ENCODE peak calls at places on chromosomes 1 and 21, in eight cellular contexts. J, T, F, H, S, X, W and C are unnamed samples.

GRCh38 chr21:43939443-43940328 is 72.4 kb upstream of the TRAPPC10 start:
- DNase-seq in J (no peak), T (no peak), F (no peak), H (no peak), S (no peak), X (no peak), W (no peak), C (no peak)

GRCh38 chr1:164601399-164602141 is 42.6 kb downstream of the PBX1 start:
- DNase-seq in J (no peak), T (no peak), F (no peak), H (no peak), S (no peak), X (no peak), W (no peak), C (no peak)

GRCh38 chr21:29053656-29054055 is 19.8 kb downstream of the CCT8 start:
- DNase-seq in J (no peak), T (peak), F (no peak), H (no peak), S (peak), X (no peak), W (no peak), C (no peak)

GRCh38 chr1:60227581-60228252 is 154.1 kb upstream of the C1orf87 start:
- DNase-seq in J (no peak), T (peak), F (no peak), H (no peak), S (peak), X (no peak), W (no peak), C (no peak)

GRCh38 chr1:237470712-237471310 is 419.9 kb downstream of the ZP4 start:
- DNase-seq in J (no peak), T (no peak), F (no peak), H (no peak), S (no peak), X (no peak), W (no peak), C (peak)

GRCh38 chr21:32329776-32330175 is 31.1 kb downstream of the MRAP start:
- DNase-seq in J (no peak), T (peak), F (no peak), H (peak), S (peak), X (no peak), W (no peak), C (no peak)

GRCh38 chr1:94694234-94694915 is 125.8 kb upstream of the SLC44A3 start:
- DNase-seq in J (no peak), T (no peak), F (no peak), H (no peak), S (no peak), X (no peak), W (no peak), C (peak)

GRCh38 chr1:156291226-156292061 is 4.0 kb downstream of the GLMP start:
- DNase-seq in J (no peak), T (peak), F (peak), H (peak), S (peak), X (peak), W (no peak), C (no peak)

GRCh38 chr1:70319750-70320149 is 34.8 kb downstream of the ANKRD13C start:
- DNase-seq in J (no peak), T (peak), F (no peak), H (no peak), S (peak), X (no peak), W (peak), C (no peak)

GRCh38 chr1:113938192-113938591 is 9.1 kb downstream of the HIPK1 start:
- DNase-seq in J (no peak), T (no peak), F (no peak), H (no peak), S (no peak), X (no peak), W (no peak), C (no peak)

GRCh38 chr1:25916460-25916859 is 10.2 kb upstream of the STMN1 start:
- DNase-seq in J (no peak), T (no peak), F (no peak), H (no peak), S (no peak), X (no peak), W (no peak), C (no peak)

GRCh38 chr1:99627615-99628014 is 18.3 kb upstream of the PALMD start:
- DNase-seq in J (no peak), T (no peak), F (no peak), H (no peak), S (no peak), X (no peak), W (no peak), C (no peak)

GRCh38 chr21:35342440-35342839 is 293.3 kb upstream of the RUNX1 start:
- DNase-seq in J (peak), T (no peak), F (no peak), H (no peak), S (no peak), X (peak), W (no peak), C (no peak)

GRCh38 chr21:14762734-14763694 is 216.9 kb upstream of the SAMSN1 start:
- DNase-seq in J (peak), T (no peak), F (no peak), H (no peak), S (no peak), X (peak), W (no peak), C (no peak)

GRCh38 chr1:2236695-2237677 is 8.9 kb downstream of the SKI start:
- DNase-seq in J (no peak), T (no peak), F (no peak), H (peak), S (no peak), X (no peak), W (no peak), C (peak)

GRCh38 chr1:201276891-201277290 is 6.4 kb upstream of the PKP1 start:
- DNase-seq in J (no peak), T (no peak), F (no peak), H (no peak), S (no peak), X (no peak), W (no peak), C (no peak)

GRCh38 chr1:113325039-113325438 is 65.3 kb upstream of the MAGI3 start:
- DNase-seq in J (no peak), T (peak), F (no peak), H (no peak), S (peak), X (no peak), W (no peak), C (no peak)

GRCh38 chr1:245301162-245301580 is 146.4 kb downstream of the KIF26B start:
- DNase-seq in J (no peak), T (peak), F (no peak), H (no peak), S (no peak), X (no peak), W (no peak), C (no peak)

GRCh38 chr1:153612111-153612754 is 704 bp downstream of the S100A16 start:
- DNase-seq in J (no peak), T (no peak), F (no peak), H (no peak), S (peak), X (no peak), W (no peak), C (no peak)

GRCh38 chr1:90400121-90400520 is 317.0 kb downstream of the BARHL2 start:
- DNase-seq in J (no peak), T (peak), F (no peak), H (no peak), S (peak), X (no peak), W (no peak), C (no peak)

GRCh38 chr21:45403133-45403824 is 1.7 kb upstream of the COL18A1 start:
- DNase-seq in J (no peak), T (no peak), F (no peak), H (no peak), S (no peak), X (no peak), W (no peak), C (no peak)

GRCh38 chr1:222785553-222785952 is 29.3 kb upstream of the DISP1 start:
- DNase-seq in J (no peak), T (no peak), F (no peak), H (no peak), S (no peak), X (peak), W (no peak), C (no peak)

GRCh38 chr1:44777969-44778635 is 2.8 kb downstream of the RPS8 start:
- DNase-seq in J (no peak), T (no peak), F (no peak), H (no peak), S (no peak), X (no peak), W (no peak), C (no peak)

GRCh38 chr1:82065917-82066316 is 265.2 kb downstream of the ADGRL2 start:
- DNase-seq in J (no peak), T (no peak), F (no peak), H (no peak), S (no peak), X (no peak), W (no peak), C (no peak)

GRCh38 chr1:31926846-31927660 is 11.1 kb downstream of the PTP4A2 start:
- DNase-seq in J (no peak), T (no peak), F (no peak), H (no peak), S (no peak), X (no peak), W (no peak), C (no peak)

GRCh38 chr1:53348491-53349368 is 20.9 kb upstream of the LRP8 start:
- DNase-seq in J (no peak), T (no peak), F (no peak), H (peak), S (no peak), X (no peak), W (no peak), C (no peak)

GRCh38 chr1:19400875-19401854 is 84.2 kb downstream of the CAPZB start:
- DNase-seq in J (no peak), T (no peak), F (no peak), H (no peak), S (peak), X (no peak), W (no peak), C (no peak)

GRCh38 chr1:156406229-156406628 is 37.2 kb downstream of the RHBG start:
- DNase-seq in J (no peak), T (no peak), F (no peak), H (no peak), S (no peak), X (no peak), W (no peak), C (no peak)

GRCh38 chr1:30760596-30761311 is 3.2 kb upstream of the LAPTM5 start:
- DNase-seq in J (peak), T (no peak), F (no peak), H (no peak), S (no peak), X (no peak), W (no peak), C (peak)

GRCh38 chr1:151661728-151662127 is 49.9 kb downstream of the SNX27 start:
- DNase-seq in J (peak), T (no peak), F (no peak), H (no peak), S (no peak), X (no peak), W (no peak), C (no peak)
- H3K4me3 ChIP-seq in J (no peak), T (no peak), F (no peak), H (no peak), S (no peak), X (no peak), W (no peak), C (no peak)

GRCh38 chr1:212959266-212960220 is 9.2 kb downstream of the VASH2 start:
- DNase-seq in J (peak), T (no peak), F (no peak), H (no peak), S (no peak), X (no peak), W (no peak), C (peak)
- H3K4me3 ChIP-seq in J (peak), T (no peak), F (no peak), H (no peak), S (no peak), X (no peak), W (no peak), C (no peak)

GRCh38 chr21:16815228-16815627 is 697.6 kb upstream of the CXADR start:
- DNase-seq in J (no peak), T (no peak), F (no peak), H (no peak), S (no peak), X (no peak), W (no peak), C (no peak)
- H3K4me3 ChIP-seq in J (no peak), T (no peak), F (no peak), H (no peak), S (no peak), X (no peak), W (no peak), C (no peak)

GRCh38 chr1:198449281-198449680 is 91.2 kb downstream of the ATP6V1G3 start:
- DNase-seq in J (no peak), T (peak), F (peak), H (no peak), S (no peak), X (no peak), W (no peak), C (no peak)

GRCh38 chr1:198444792-198445191 is 95.7 kb downstream of the ATP6V1G3 start:
- DNase-seq in J (no peak), T (peak), F (no peak), H (no peak), S (peak), X (no peak), W (peak), C (no peak)

GRCh38 chr1:198447468-198447867 is 93.0 kb downstream of the ATP6V1G3 start:
- DNase-seq in J (no peak), T (no peak), F (no peak), H (no peak), S (no peak), X (no peak), W (no peak), C (no peak)

GRCh38 chr1:198443374-198444233 is 96.9 kb downstream of the ATP6V1G3 start:
- DNase-seq in J (no peak), T (peak), F (peak), H (no peak), S (peak), X (no peak), W (peak), C (no peak)
- H3K4me3 ChIP-seq in J (no peak), T (peak), F (no peak), H (no peak), S (no peak), X (no peak), W (no peak), C (no peak)

GRCh38 chr1:10032287-10032589 is 520 bp upstream of the UBE4B start:
- DNase-seq in J (no peak), T (no peak), F (no peak), H (no peak), S (no peak), X (no peak), W (no peak), C (no peak)
- H3K4me3 ChIP-seq in J (peak), T (peak), F (peak), H (peak), S (peak), X (peak), W (peak), C (peak)

GRCh38 chr1:38527373-38527966 is 332.1 kb downstream of the RRAGC start:
- DNase-seq in J (peak), T (no peak), F (peak), H (no peak), S (no peak), X (peak), W (no peak), C (no peak)
- H3K4me3 ChIP-seq in J (no peak), T (no peak), F (no peak), H (no peak), S (no peak), X (peak), W (no peak), C (no peak)

GRCh38 chr1:84436907-84437667 is 38.8 kb downstream of the DNASE2B start:
- DNase-seq in J (peak), T (no peak), F (no peak), H (no peak), S (no peak), X (peak), W (no peak), C (no peak)

GRCh38 chr1:84434756-84435142 is 36.5 kb downstream of the DNASE2B start:
- DNase-seq in J (no peak), T (no peak), F (no peak), H (no peak), S (peak), X (no peak), W (no peak), C (no peak)

GRCh38 chr1:84433253-84434080 is 35.2 kb downstream of the DNASE2B start:
- DNase-seq in J (peak), T (peak), F (peak), H (no peak), S (peak), X (peak), W (peak), C (peak)

GRCh38 chr1:84434081-84434755 is 35.9 kb downstream of the DNASE2B start:
- DNase-seq in J (no peak), T (no peak), F (no peak), H (no peak), S (no peak), X (no peak), W (no peak), C (no peak)

DNA sequence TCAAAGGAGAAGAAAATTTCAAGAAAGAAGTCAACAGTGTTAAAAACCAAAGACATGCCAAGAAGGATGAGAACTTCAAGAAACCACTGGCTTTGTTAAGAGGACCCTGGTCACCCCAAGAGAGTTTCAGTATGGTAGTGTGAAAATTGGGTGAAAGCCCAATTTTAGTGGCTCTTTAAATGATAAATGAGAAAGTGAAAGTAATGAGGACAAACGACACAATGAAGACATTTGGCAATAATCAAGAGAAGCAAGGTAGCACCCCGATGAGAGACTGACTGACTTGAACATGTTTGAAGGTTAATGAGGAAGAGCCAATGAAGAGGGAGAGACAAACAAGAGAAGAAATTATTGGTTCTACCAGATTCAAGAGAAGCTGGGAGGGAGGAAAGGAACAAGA is 36.9 kb downstream of the DNASE2B start:
- DNase-seq in J (peak), T (no peak), F (no peak), H (no peak), S (no peak), X (no peak), W (no peak), C (no peak)
- H3K4me3 ChIP-seq in J (no peak), T (no peak), F (no peak), H (no peak), S (no peak), X (no peak), W (no peak), C (no peak)

GRCh38 chr1:204763773-204764427 is 78.4 kb upstream of the LRRN2 start:
- DNase-seq in J (peak), T (peak), F (peak), H (peak), S (peak), X (peak), W (peak), C (peak)
- H3K4me3 ChIP-seq in J (no peak), T (no peak), F (no peak), H (no peak), S (no peak), X (no peak), W (no peak), C (peak)

GRCh38 chr1:59063501-59063900 is 233.4 kb upstream of the FGGY start:
- DNase-seq in J (no peak), T (no peak), F (no peak), H (no peak), S (no peak), X (no peak), W (no peak), C (peak)
- H3K4me3 ChIP-seq in J (no peak), T (no peak), F (no peak), H (no peak), S (no peak), X (no peak), W (no peak), C (no peak)

DNA sequence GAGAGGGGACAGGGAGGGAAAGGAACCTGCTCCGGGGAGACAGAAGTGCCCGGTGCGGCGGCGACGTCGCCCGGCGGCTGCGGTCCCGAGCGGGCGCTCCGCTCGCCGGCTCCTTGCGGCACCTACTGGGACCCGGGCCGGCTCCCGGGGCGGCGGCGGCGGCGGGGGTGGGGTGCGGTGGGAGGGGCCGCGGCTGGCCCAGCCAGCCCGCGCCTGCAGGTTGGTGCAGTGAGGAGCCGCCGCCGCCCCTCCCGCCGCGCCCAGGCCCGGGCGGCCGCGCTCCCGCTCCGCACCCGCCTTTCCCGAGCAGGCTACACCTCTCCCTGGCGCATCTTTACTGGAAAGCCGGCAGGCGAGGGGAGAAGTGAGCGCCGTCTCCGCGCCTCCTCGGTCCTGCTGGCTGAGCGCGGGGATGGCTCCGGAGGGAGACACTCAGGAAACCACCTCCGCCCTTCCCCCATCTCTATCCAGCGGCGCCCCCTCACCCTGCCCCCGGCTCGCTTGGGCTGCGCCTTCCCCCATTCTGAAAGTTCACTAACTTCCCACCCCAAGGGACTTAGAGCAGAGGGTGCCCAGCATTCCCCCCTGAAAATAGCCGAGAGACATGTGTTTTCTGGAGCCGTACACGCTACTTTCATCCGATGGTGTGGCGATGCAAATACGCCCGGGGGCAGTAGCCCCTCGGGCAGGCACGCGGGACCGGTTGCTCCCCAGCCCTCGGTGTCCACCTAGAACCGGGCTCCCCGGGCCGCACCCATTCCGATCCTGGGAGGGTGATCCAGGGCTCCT is at the start of gene PLD5:
- DNase-seq in J (no peak), T (no peak), F (peak), H (no peak), S (no peak), X (no peak), W (no peak), C (no peak)
- H3K4me3 ChIP-seq in J (no peak), T (peak), F (peak), H (peak), S (peak), X (no peak), W (peak), C (no peak)